ENCODE peak calls at places on chromosomes 5 and 9, in five cellular contexts. One of them, this sample, is unnamed.

GRCh38 chr9:34559616-34560546 is 29.6 kb downstream of the CNTFR start:
- DNase-seq in transverse colon: peak; percentile 60
- DNase-seq in activated CD8-positive, alpha-beta T cell treated with anti-CD3 and anti-CD28 coated beads, Interleukin-2, amount 10 ng/mL, durations not matched to agents 7 days and 5 days: no peak
- DNase-seq in activated naive CD4-positive, alpha-beta T cell treated with anti-CD3 and anti-CD28 coated beads for 36 hours: no peak
- DNase-seq in kidney: peak; percentile 87
- DNase-seq in this sample: no peak

GRCh38 chr5:56190500-56190899 is 42.6 kb downstream of the ANKRD55 start:
- DNase-seq in activated naive CD4-positive, alpha-beta T cell treated with anti-CD3 and anti-CD28 coated beads for 36 hours: peak; percentile 64
- DNase-seq in kidney: no peak
- DNase-seq in transverse colon: peak; percentile 33
- DNase-seq in activated CD8-positive, alpha-beta T cell treated with anti-CD3 and anti-CD28 coated beads, Interleukin-2, amount 10 ng/mL, durations not matched to agents 7 days and 5 days: no peak
- DNase-seq in this sample: no peak

GRCh38 chr9:12643686-12644085 is 49.5 kb upstream of the TYRP1 start:
- DNase-seq in kidney: no peak
- DNase-seq in activated CD8-positive, alpha-beta T cell treated with anti-CD3 and anti-CD28 coated beads, Interleukin-2, amount 10 ng/mL, durations not matched to agents 7 days and 5 days: no peak
- DNase-seq in activated naive CD4-positive, alpha-beta T cell treated with anti-CD3 and anti-CD28 coated beads for 36 hours: no peak
- DNase-seq in transverse colon: no peak
- DNase-seq in this sample: no peak

GRCh38 chr5:94316916-94317838 is 301.2 kb downstream of the KIAA0825 start:
- DNase-seq in transverse colon: no peak
- DNase-seq in activated naive CD4-positive, alpha-beta T cell treated with anti-CD3 and anti-CD28 coated beads for 36 hours: no peak
- DNase-seq in activated CD8-positive, alpha-beta T cell treated with anti-CD3 and anti-CD28 coated beads, Interleukin-2, amount 10 ng/mL, durations not matched to agents 7 days and 5 days: no peak
- DNase-seq in kidney: no peak
- DNase-seq in this sample: no peak

GRCh38 chr5:166907314-166907713 is 1384.1 kb upstream of the WWC1 start:
- DNase-seq in kidney: no peak
- DNase-seq in transverse colon: no peak
- DNase-seq in activated CD8-positive, alpha-beta T cell treated with anti-CD3 and anti-CD28 coated beads, Interleukin-2, amount 10 ng/mL, durations not matched to agents 7 days and 5 days: no peak
- DNase-seq in activated naive CD4-positive, alpha-beta T cell treated with anti-CD3 and anti-CD28 coated beads for 36 hours: no peak
- DNase-seq in this sample: no peak

GRCh38 chr9:34139477-34140146 is 13.1 kb upstream of the DCAF12 start:
- DNase-seq in transverse colon: peak; percentile 16
- DNase-seq in activated naive CD4-positive, alpha-beta T cell treated with anti-CD3 and anti-CD28 coated beads for 36 hours: no peak
- DNase-seq in activated CD8-positive, alpha-beta T cell treated with anti-CD3 and anti-CD28 coated beads, Interleukin-2, amount 10 ng/mL, durations not matched to agents 7 days and 5 days: no peak
- DNase-seq in kidney: no peak
- DNase-seq in this sample: no peak

GRCh38 chr9:107455461-107456155 is 34.0 kb downstream of the KLF4 start:
- DNase-seq in activated CD8-positive, alpha-beta T cell treated with anti-CD3 and anti-CD28 coated beads, Interleukin-2, amount 10 ng/mL, durations not matched to agents 7 days and 5 days: no peak
- DNase-seq in activated naive CD4-positive, alpha-beta T cell treated with anti-CD3 and anti-CD28 coated beads for 36 hours: no peak
- DNase-seq in transverse colon: no peak
- DNase-seq in kidney: no peak
- DNase-seq in this sample: no peak

GRCh38 chr5:11143456-11144267 is 382.6 kb upstream of the DAP start:
- DNase-seq in transverse colon: no peak
- DNase-seq in activated naive CD4-positive, alpha-beta T cell treated with anti-CD3 and anti-CD28 coated beads for 36 hours: peak; percentile 91
- DNase-seq in kidney: no peak
- DNase-seq in activated CD8-positive, alpha-beta T cell treated with anti-CD3 and anti-CD28 coated beads, Interleukin-2, amount 10 ng/mL, durations not matched to agents 7 days and 5 days: no peak
- DNase-seq in this sample: no peak

GRCh38 chr9:107707419-107707837 is 217.9 kb upstream of the KLF4 start:
- DNase-seq in activated naive CD4-positive, alpha-beta T cell treated with anti-CD3 and anti-CD28 coated beads for 36 hours: no peak
- DNase-seq in transverse colon: no peak
- DNase-seq in activated CD8-positive, alpha-beta T cell treated with anti-CD3 and anti-CD28 coated beads, Interleukin-2, amount 10 ng/mL, durations not matched to agents 7 days and 5 days: no peak
- DNase-seq in kidney: no peak
- DNase-seq in this sample: no peak

GRCh38 chr5:179732918-179733763 is 519 bp downstream of the MAML1 start:
- DNase-seq in activated naive CD4-positive, alpha-beta T cell treated with anti-CD3 and anti-CD28 coated beads for 36 hours: peak; percentile 34
- DNase-seq in transverse colon: peak; percentile 36
- DNase-seq in kidney: peak; percentile 81
- DNase-seq in activated CD8-positive, alpha-beta T cell treated with anti-CD3 and anti-CD28 coated beads, Interleukin-2, amount 10 ng/mL, durations not matched to agents 7 days and 5 days: peak; percentile 49
- DNase-seq in this sample: no peak

This sample was measured in GM18507.